ENCODE peak calls at places on chromosomes 7 and 10, in four cellular contexts. One of them, this sample, is unnamed. For H3K36me3, the result is how much of the 10 kb centered on the place peaks cover.

GRCh38 chr10:61000769-61001730 is 57.1 kb upstream of the RHOBTB1 start:
- DNase-seq in mammary epithelial cell: peak
- DNase-seq in heart left ventricle: no peak
- DNase-seq in H1: peak
- DNase-seq in this sample: no peak

GRCh38 chr10:100020161-100020882 is 10.6 kb upstream of the DNMBP start:
- DNase-seq in H1: no peak
- DNase-seq in mammary epithelial cell: no peak
- DNase-seq in heart left ventricle: no peak
- DNase-seq in this sample: no peak

GRCh38 chr10:104650072-104650471 is 9.0 kb downstream of the SORCS3 start:
- DNase-seq in H1: no peak
- DNase-seq in heart left ventricle: no peak
- DNase-seq in mammary epithelial cell: no peak
- DNase-seq in this sample: no peak

GRCh38 chr7:121138262-121138933 is 149.9 kb downstream of the CPED1 start:
- DNase-seq in heart left ventricle: no peak
- DNase-seq in mammary epithelial cell: peak
- DNase-seq in H1: no peak
- DNase-seq in this sample: no peak

GRCh38 chr10:102657451-102657850 is 13.2 kb downstream of the TRIM8 start:
- DNase-seq in mammary epithelial cell: no peak
- DNase-seq in heart left ventricle: no peak
- DNase-seq in H1: no peak
- DNase-seq in this sample: no peak

GRCh38 chr7:115047968-115048720 is 126.2 kb downstream of the MDFIC start:
- DNase-seq in H1: no peak
- DNase-seq in mammary epithelial cell: no peak
- DNase-seq in heart left ventricle: no peak
- DNase-seq in this sample: no peak

GRCh38 chr7:157302314-157302711 is 34.5 kb upstream of the DNAJB6 start:
- DNase-seq in H1: no peak
- DNase-seq in mammary epithelial cell: peak
- DNase-seq in heart left ventricle: peak
- DNase-seq in this sample: no peak

GRCh38 chr10:102327641-102328040 is 67.9 kb upstream of the NFKB2 start:
- DNase-seq in H1: no peak
- DNase-seq in heart left ventricle: no peak
- DNase-seq in mammary epithelial cell: no peak
- DNase-seq in this sample: no peak

GRCh38 chr7:104980440-104980839 is 33.6 kb upstream of the KMT2E start:
- DNase-seq in H1: no peak
- DNase-seq in mammary epithelial cell: no peak
- DNase-seq in heart left ventricle: no peak
- DNase-seq in this sample: no peak

GRCh38 chr7:5766321-5766761 is 15.1 kb downstream of the RNF216 start:
- DNase-seq in mammary epithelial cell: no peak
- DNase-seq in H1: no peak
- DNase-seq in heart left ventricle: no peak
- DNase-seq in this sample: no peak

GRCh38 chr7:149662591-149663095 is 110.7 kb downstream of the ZNF467 start:
- DNase-seq in heart left ventricle: peak
- DNase-seq in mammary epithelial cell: peak
- DNase-seq in H1: peak
- DNase-seq in this sample: no peak

GRCh38 chr7:40845959-40846358 is 711.2 kb downstream of the SUGCT start:
- DNase-seq in mammary epithelial cell: no peak
- DNase-seq in heart left ventricle: no peak
- DNase-seq in H1: no peak
- DNase-seq in this sample: no peak

GRCh38 chr7:116210345-116211005 is at the start of gene TES:
- DNase-seq in heart left ventricle: peak
- DNase-seq in mammary epithelial cell: peak
- DNase-seq in H1: peak
- DNase-seq in this sample: no peak

GRCh38 chr7:96826089-96826488 is 116.4 kb upstream of the SEM1 start:
- DNase-seq in mammary epithelial cell: no peak
- DNase-seq in H1: no peak
- DNase-seq in heart left ventricle: no peak
- DNase-seq in this sample: no peak

GRCh38 chr10:62760401-62760800 is 44.1 kb upstream of the ADO start:
- DNase-seq in heart left ventricle: peak
- DNase-seq in H1: no peak
- DNase-seq in mammary epithelial cell: no peak
- DNase-seq in this sample: no peak

GRCh38 chr7:2866601-2867000 is 22.5 kb upstream of the GNA12 start:
- DNase-seq in mammary epithelial cell: no peak
- DNase-seq in heart left ventricle: no peak
- DNase-seq in H1: no peak
- DNase-seq in this sample: no peak

GRCh38 chr10:18423058-18423637 is 228.2 kb downstream of the NSUN6 start:
- DNase-seq in heart left ventricle: no peak
- DNase-seq in H1: no peak
- DNase-seq in mammary epithelial cell: no peak
- DNase-seq in this sample: no peak

GRCh38 chr7:47032171-47032915 is 549.6 kb downstream of the TNS3 start:
- DNase-seq in heart left ventricle: no peak
- DNase-seq in mammary epithelial cell: no peak
- DNase-seq in H1: no peak
- DNase-seq in this sample: no peak

GRCh38 chr7:39582536-39582935 is 16.3 kb downstream of the YAE1 start:
- DNase-seq in heart left ventricle: no peak
- DNase-seq in mammary epithelial cell: no peak
- DNase-seq in H1: no peak
- DNase-seq in this sample: no peak

GRCh38 chr7:138889566-138889965 is 91.6 kb upstream of the ATP6V0A4 start:
- DNase-seq in H1: no peak
- DNase-seq in mammary epithelial cell: no peak
- DNase-seq in heart left ventricle: no peak
- DNase-seq in this sample: no peak

GRCh38 chr7:153886121-153886505 is 166.1 kb upstream of the DPP6 start:
- DNase-seq in H1: no peak
- DNase-seq in mammary epithelial cell: no peak
- DNase-seq in heart left ventricle: no peak
- DNase-seq in this sample: no peak

GRCh38 chr7:36736827-36737211 is 12.5 kb upstream of the AOAH start:
- DNase-seq in heart left ventricle: no peak
- DNase-seq in H1: no peak
- DNase-seq in mammary epithelial cell: no peak
- DNase-seq in this sample: no peak

GRCh38 chr7:46356365-46356764 is 435.3 kb upstream of the IGFBP3 start:
- DNase-seq in mammary epithelial cell: no peak
- DNase-seq in heart left ventricle: no peak
- DNase-seq in H1: no peak
- DNase-seq in this sample: no peak

GRCh38 chr10:97882142-97883091 is 32.8 kb downstream of the GOLGA7B start:
- DNase-seq in heart left ventricle: no peak
- DNase-seq in mammary epithelial cell: peak
- DNase-seq in H1: no peak
- DNase-seq in this sample: no peak

GRCh38 chr7:2613926-2614613 is 17.7 kb upstream of the TTYH3 start:
- DNase-seq in heart left ventricle: no peak
- DNase-seq in mammary epithelial cell: no peak
- DNase-seq in H1: no peak
- DNase-seq in this sample: no peak

GRCh38 chr7:42494722-42495121 is 257.7 kb upstream of the GLI3 start:
- DNase-seq in mammary epithelial cell: peak
- DNase-seq in heart left ventricle: no peak
- DNase-seq in H1: no peak
- DNase-seq in this sample: peak

GRCh38 chr10:3554121-3554522 is 230.9 kb downstream of the KLF6 start:
- DNase-seq in mammary epithelial cell: no peak
- DNase-seq in heart left ventricle: no peak
- DNase-seq in H1: no peak
- DNase-seq in this sample: no peak

GRCh38 chr7:112182749-112183148 is 23.4 kb downstream of the DOCK4 start:
- DNase-seq in heart left ventricle: peak
- DNase-seq in mammary epithelial cell: no peak
- DNase-seq in H1: no peak
- DNase-seq in this sample: no peak

GRCh38 chr10:117224881-117225280 is 16.0 kb upstream of the SLC18A2 start:
- DNase-seq in mammary epithelial cell: no peak
- DNase-seq in H1: no peak
- DNase-seq in heart left ventricle: no peak
- DNase-seq in this sample: no peak

GRCh38 chr7:2715341-2716231 is 27.6 kb downstream of the AMZ1 start:
- DNase-seq in heart left ventricle: no peak
- DNase-seq in mammary epithelial cell: no peak
- DNase-seq in H1: no peak
- DNase-seq in this sample: no peak

GRCh38 chr10:89734616-89735015 is 33.2 kb downstream of the KIF20B start:
- DNase-seq in mammary epithelial cell: no peak
- DNase-seq in H1: no peak
- DNase-seq in heart left ventricle: no peak
- DNase-seq in this sample: no peak

GRCh38 chr10:133226251-133226808 is 3.7 kb upstream of the UTF1 start:
- DNase-seq in mammary epithelial cell: peak
- DNase-seq in heart left ventricle: no peak
- DNase-seq in H1: no peak
- DNase-seq in this sample: no peak

GRCh38 chr7:2508327-2509231 is 11.0 kb upstream of the LFNG start:
- DNase-seq in heart left ventricle: peak
- DNase-seq in mammary epithelial cell: peak
- DNase-seq in H1: no peak
- DNase-seq in this sample: no peak

GRCh38 chr10:63487990-63488389 is 22.2 kb upstream of the JMJD1C start:
- DNase-seq in mammary epithelial cell: no peak
- DNase-seq in H1: no peak
- DNase-seq in heart left ventricle: no peak
- DNase-seq in this sample: no peak

GRCh38 chr7:106344206-106344605 is 59.4 kb upstream of the NAMPT start:
- DNase-seq in mammary epithelial cell: no peak
- DNase-seq in heart left ventricle: no peak
- DNase-seq in H1: no peak
- DNase-seq in this sample: no peak

GRCh38 chr7:38699481-38699880 is 68.3 kb upstream of the AMPH start:
- DNase-seq in mammary epithelial cell: no peak
- DNase-seq in H1: no peak
- DNase-seq in heart left ventricle: no peak
- DNase-seq in this sample: no peak

GRCh38 chr10:9219860-9220259 is 1165.4 kb downstream of the GATA3 start:
- DNase-seq in mammary epithelial cell: no peak
- DNase-seq in heart left ventricle: no peak
- DNase-seq in H1: no peak
- DNase-seq in this sample: no peak

GRCh38 chr7:27174077-27175004 is at the start of gene HOXA10:
- DNase-seq in mammary epithelial cell: no peak
- DNase-seq in heart left ventricle: no peak
- DNase-seq in H1: peak
- DNase-seq in this sample: no peak

GRCh38 chr7:28069788-28070187 is 110.8 kb downstream of the JAZF1 start:
- DNase-seq in heart left ventricle: peak
- DNase-seq in H1: no peak
- DNase-seq in mammary epithelial cell: no peak
- DNase-seq in this sample: no peak

DNA sequence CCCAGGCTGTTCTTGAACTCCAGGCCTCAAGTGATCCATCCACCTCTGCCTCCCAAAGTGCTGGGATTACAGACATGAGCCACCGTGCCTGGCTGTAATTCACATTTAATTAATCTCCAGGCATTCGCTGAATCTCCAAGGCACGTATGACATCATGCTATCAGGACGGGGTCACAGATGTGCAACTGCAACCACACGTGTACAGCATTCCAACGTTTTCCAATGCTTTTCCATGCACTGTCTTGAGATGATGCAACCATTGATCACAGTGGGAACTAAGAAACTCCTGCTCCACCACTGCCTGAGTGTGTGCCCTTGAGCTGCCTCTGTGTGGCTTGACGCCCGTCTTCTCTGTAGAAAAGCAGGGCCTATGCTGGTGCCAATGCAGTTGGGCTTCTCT is 119.8 kb upstream of the LYZL2 start:
- DNase-seq in mammary epithelial cell: no peak
- DNase-seq in heart left ventricle: no peak
- DNase-seq in H1: no peak
- DNase-seq in this sample: no peak
- H3K4me3 ChIP-seq in mammary epithelial cell: no peak
- H3K4me3 ChIP-seq in heart left ventricle: no peak
- H3K4me3 ChIP-seq in H1: no peak
- H3K4me3 ChIP-seq in this sample: no peak

DNA sequence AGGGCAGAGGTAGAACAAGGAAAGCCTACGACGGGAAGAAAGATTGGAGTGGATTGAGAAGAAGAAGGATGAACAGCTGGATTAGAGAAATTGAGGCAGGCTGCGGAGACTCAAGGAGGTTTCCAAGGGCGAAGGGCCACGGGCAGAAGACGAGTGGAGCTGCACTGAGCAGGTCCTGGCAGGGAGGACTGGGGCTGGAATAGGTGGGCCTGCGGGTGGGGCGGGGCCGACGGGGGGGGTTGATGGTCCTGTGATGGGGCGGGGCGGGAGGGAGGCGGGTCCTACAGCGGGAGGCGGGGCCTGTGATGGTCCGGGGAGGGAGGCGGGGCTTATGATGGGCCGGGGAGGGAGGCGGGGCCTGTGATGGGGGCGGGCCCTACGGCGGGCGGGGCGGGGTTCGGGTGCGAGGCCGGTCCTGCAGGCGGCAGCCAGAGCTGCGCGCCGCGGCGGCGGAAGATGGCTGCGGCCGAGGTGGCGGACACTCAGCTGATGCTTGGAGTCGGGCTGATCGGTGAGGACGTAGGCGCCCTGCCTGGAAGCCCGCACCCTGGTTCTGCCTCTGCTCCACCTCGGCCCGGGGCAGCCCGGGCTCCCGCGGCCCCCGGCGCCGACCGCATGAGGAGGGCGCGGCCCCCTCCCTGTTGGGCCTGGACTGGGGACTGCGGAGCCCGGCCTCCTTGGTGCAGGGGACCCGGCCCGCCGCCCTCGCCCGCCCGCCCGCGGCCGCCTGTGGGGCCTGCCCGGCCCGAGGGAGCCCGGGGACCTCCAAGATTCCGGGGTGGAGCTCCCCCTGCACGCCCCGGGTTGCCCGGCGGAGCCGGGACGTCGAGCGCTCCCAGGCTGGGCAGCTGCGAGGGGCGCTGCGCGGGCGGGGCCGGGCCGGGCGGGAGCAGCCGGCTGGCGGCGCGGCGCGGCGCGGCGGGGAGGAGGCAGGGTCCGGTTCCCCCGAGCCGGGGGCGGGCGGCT is at the start of gene DENND10:
- DNase-seq in H1: peak
- DNase-seq in heart left ventricle: peak
- DNase-seq in mammary epithelial cell: peak
- DNase-seq in this sample: peak
- TF ChIP-seq CTCF in H1: no peak
- TF ChIP-seq CTCF in heart left ventricle: peak
- TF ChIP-seq CTCF in mammary epithelial cell: no peak
- TF ChIP-seq CTCF in this sample: no peak

GRCh38 chr7:107989618-107990373 is 13.2 kb downstream of the LAMB1 start:
- DNase-seq in heart left ventricle: peak
- DNase-seq in mammary epithelial cell: no peak
- DNase-seq in H1: no peak
- DNase-seq in this sample: no peak
- H3K36me3 ChIP-seq in heart left ventricle: half or more
- H3K36me3 ChIP-seq in mammary epithelial cell: half or more
- H3K36me3 ChIP-seq in H1: under half
- H3K36me3 ChIP-seq in this sample: half or more

GRCh38 chr7:84783161-84783803 is 403.6 kb downstream of the SEMA3D start:
- DNase-seq in heart left ventricle: no peak
- DNase-seq in mammary epithelial cell: no peak
- DNase-seq in H1: no peak
- DNase-seq in this sample: no peak
- H3K4me3 ChIP-seq in heart left ventricle: no peak
- H3K4me3 ChIP-seq in mammary epithelial cell: no peak
- H3K4me3 ChIP-seq in H1: no peak
- H3K4me3 ChIP-seq in this sample: no peak

GRCh38 chr10:101029520-101030309 is 1.2 kb downstream of the PDZD7 start:
- DNase-seq in heart left ventricle: no peak
- DNase-seq in mammary epithelial cell: no peak
- DNase-seq in H1: no peak
- DNase-seq in this sample: no peak
- TF ChIP-seq CTCF in heart left ventricle: no peak
- TF ChIP-seq CTCF in mammary epithelial cell: peak
- TF ChIP-seq CTCF in H1: peak
- TF ChIP-seq CTCF in this sample: no peak